ENCODE peak calls at places on chromosomes 6 and 20, in four cellular contexts. G is Peyer's patch, A is lung, J is foreskin fibroblast. P is an unnamed sample.

GRCh38 chr6:118529756-118530155 is 18.3 kb upstream of the PLN start:
- DNase-seq in A (no peak), G (no peak), J (no peak), P (no peak)

GRCh38 chr6:166173292-166173951 is 5.8 kb upstream of the TBXT start:
- DNase-seq in A (peak), J (no peak), G (no peak), P (peak)

GRCh38 chr6:166381733-166382499 is 824 bp downstream of the MPC1 start:
- DNase-seq in A (peak), G (peak), J (peak), P (peak)

GRCh38 chr20:61673152-61673551 is 392.5 kb downstream of the TAF4 start:
- DNase-seq in J (no peak), G (no peak), A (no peak), P (no peak)

GRCh38 chr6:46876126-46876525 is 45.6 kb downstream of the ADGRF5 start:
- DNase-seq in J (no peak), A (peak), G (no peak), P (no peak)

GRCh38 chr20:47929368-47930115 is 144.3 kb upstream of the SULF2 start:
- DNase-seq in A (no peak), J (peak), G (no peak), P (no peak)

GRCh38 chr6:165988757-165989456 is 178.7 kb downstream of the TBXT start:
- DNase-seq in A (no peak), J (no peak), G (no peak), P (no peak)

GRCh38 chr6:129276986-129277385 is 394.0 kb downstream of the LAMA2 start:
- DNase-seq in J (no peak), A (no peak), G (no peak), P (no peak)

GRCh38 chr20:42018979-42019378 is 400.8 kb upstream of the CHD6 start:
- DNase-seq in G (no peak), A (no peak), J (no peak), P (peak)

GRCh38 chr6:52505726-52506501 is 70.9 kb downstream of the TRAM2 start:
- DNase-seq in A (no peak), J (no peak), G (no peak), P (no peak)

GRCh38 chr6:134079406-134079921 is 27.0 kb upstream of the SLC2A12 start:
- DNase-seq in A (no peak), J (no peak), G (no peak), P (peak)

GRCh38 chr6:143368426-143368825 is 82.1 kb downstream of the ADAT2 start:
- DNase-seq in G (no peak), A (no peak), J (peak), P (peak)

GRCh38 chr6:14542670-14543366 is 425.2 kb downstream of the CD83 start:
- DNase-seq in G (peak), A (no peak), J (peak), P (peak)

GRCh38 chr6:128597956-128598355 is 77.6 kb upstream of the PTPRK start:
- DNase-seq in A (no peak), J (no peak), G (no peak), P (no peak)

GRCh38 chr6:162825597-162825996 is 97.8 kb downstream of the PACRG start:
- DNase-seq in J (no peak), G (no peak), A (no peak), P (peak)

GRCh38 chr6:6694825-6695710 is 106.5 kb downstream of the LY86 start:
- DNase-seq in G (peak), A (peak), J (no peak), P (no peak)

GRCh38 chr6:118709859-118710350 is 58.5 kb upstream of the CEP85L start:
- DNase-seq in A (peak), J (peak), G (peak), P (peak)

GRCh38 chr6:142756215-142756630 is 188.8 kb downstream of the HIVEP2 start:
- DNase-seq in A (no peak), G (no peak), J (peak), P (no peak)

GRCh38 chr20:62357681-62358080 is 9.4 kb downstream of the LAMA5 start:
- DNase-seq in J (no peak), A (no peak), G (no peak), P (no peak)

GRCh38 chr6:43375693-43376092 is 6.2 kb upstream of the ZNF318 start:
- DNase-seq in A (no peak), G (no peak), J (no peak), P (no peak)

GRCh38 chr6:145372671-145373123 is 362.6 kb downstream of the EPM2A start:
- DNase-seq in J (peak), A (no peak), G (no peak), P (peak)

GRCh38 chr6:91149914-91150674 is 563.2 kb upstream of the MAP3K7 start:
- DNase-seq in J (no peak), A (no peak), G (no peak), P (no peak)

GRCh38 chr6:108686896-108687295 is 126.2 kb downstream of the FOXO3 start:
- DNase-seq in J (no peak), A (no peak), G (no peak), P (no peak)

GRCh38 chr6:3919130-3919628 is 70.0 kb downstream of the FAM50B start:
- DNase-seq in A (peak), G (no peak), J (no peak), P (no peak)

GRCh38 chr6:93424303-93425064 is 5.1 kb upstream of the EPHA7 start:
- DNase-seq in G (no peak), A (no peak), J (no peak), P (no peak)
- TF ChIP-seq CTCF in G (peak), A (no peak), J (peak), P (peak)

GRCh38 chr6:93419304-93420162 is at the start of gene EPHA7:
- DNase-seq in A (peak), G (peak), J (peak), P (peak)

GRCh38 chr6:93420163-93420806 is 926 bp upstream of the EPHA7 start:
- DNase-seq in G (no peak), A (no peak), J (no peak), P (no peak)

GRCh38 chr6:93418113-93418447 is 1.3 kb downstream of the EPHA7 start:
- DNase-seq in J (no peak), G (no peak), A (no peak), P (no peak)

GRCh38 chr6:93417421-93417996 is 1.9 kb downstream of the EPHA7 start:
- DNase-seq in G (no peak), J (no peak), A (no peak), P (no peak)

GRCh38 chr6:93418448-93419303 is 683 bp downstream of the EPHA7 start:
- DNase-seq in G (peak), J (peak), A (peak), P (no peak)
- H3K4me3 ChIP-seq in G (peak), J (peak), A (peak), P (peak)

GRCh38 chr20:8398289-8399051 is 266.4 kb downstream of the PLCB1 start:
- DNase-seq in G (no peak), J (no peak), A (no peak), P (no peak)
- TF ChIP-seq CTCF in G (no peak), J (no peak), A (no peak), P (no peak)

DNA sequence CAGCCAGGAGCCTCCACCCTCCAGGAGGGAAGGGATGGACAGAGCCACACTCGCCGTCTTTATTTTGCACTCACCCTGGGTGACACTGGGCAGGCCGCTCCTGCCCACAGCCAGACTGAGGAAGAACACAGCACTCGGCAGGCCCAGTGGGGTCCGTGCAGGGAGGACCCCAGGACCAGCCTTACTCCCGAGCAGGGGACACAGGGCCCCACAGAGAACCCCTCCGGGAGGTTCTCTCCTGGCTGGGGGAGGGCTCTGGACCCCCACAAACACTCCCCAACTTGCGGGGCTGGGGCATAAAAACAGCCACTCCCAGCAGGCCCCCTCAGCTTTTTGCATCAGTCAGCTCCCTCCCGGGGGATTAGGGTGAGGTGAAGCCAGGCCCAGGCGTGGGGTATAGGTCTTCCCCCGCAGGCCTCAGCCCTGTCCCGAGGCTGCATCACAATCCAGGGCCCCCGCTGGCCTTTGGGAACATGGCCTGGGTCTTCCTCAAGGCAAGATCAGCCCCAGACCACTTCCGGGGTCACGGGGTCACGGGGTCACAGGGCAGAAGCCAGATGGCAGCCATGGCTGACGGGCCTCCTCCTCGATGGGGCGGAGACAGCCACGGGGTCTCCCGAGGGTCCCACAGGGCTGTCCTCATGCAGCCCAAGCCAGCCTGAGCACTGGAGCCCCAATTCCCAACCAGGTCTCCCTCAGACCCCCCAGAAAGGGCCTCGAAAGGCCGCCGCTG is 3.2 kb downstream of the TNFRSF6B start:
- DNase-seq in A (no peak), J (no peak), G (no peak), P (no peak)
- H3K4me3 ChIP-seq in A (no peak), J (no peak), G (no peak), P (no peak)

GRCh38 chr6:83985715-83986114 is 47.9 kb upstream of the MRAP2 start:
- DNase-seq in G (no peak), J (no peak), A (no peak), P (no peak)

GRCh38 chr6:83984411-83984810 is 49.2 kb upstream of the MRAP2 start:
- DNase-seq in A (no peak), G (no peak), J (no peak), P (no peak)

GRCh38 chr6:83985308-83985713 is 48.3 kb upstream of the MRAP2 start:
- DNase-seq in G (no peak), A (no peak), J (no peak), P (no peak)
- TF ChIP-seq CTCF in G (no peak), A (no peak), J (no peak), P (no peak)

DNA sequence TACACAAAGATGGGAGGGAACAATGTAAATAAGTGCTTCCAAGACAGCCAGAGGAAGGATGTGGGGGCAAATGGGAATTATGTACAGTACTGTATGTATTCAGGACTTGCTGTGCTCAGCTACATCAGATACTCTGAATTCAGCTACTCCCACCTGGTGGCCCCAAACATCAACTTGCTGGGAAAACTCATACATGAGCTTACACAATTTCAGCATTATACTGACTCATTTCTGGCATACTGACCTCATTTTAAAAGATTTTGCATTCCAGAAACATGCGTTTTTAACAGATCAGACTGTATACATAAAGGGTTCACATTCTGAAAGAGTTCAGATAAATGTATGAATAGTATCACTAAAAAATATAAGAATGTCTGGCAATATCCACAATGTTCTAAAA is 59.7 kb downstream of the GPX5 start:
- DNase-seq in J (no peak), A (no peak), G (no peak), P (no peak)
- H3K4me3 ChIP-seq in J (no peak), A (no peak), G (no peak), P (no peak)

GRCh38 chr6:37130704-37131103 is 39.2 kb upstream of the PIM1 start:
- DNase-seq in A (peak), G (peak), J (peak), P (no peak)

GRCh38 chr6:37125779-37126553 is 44.0 kb upstream of the PIM1 start:
- DNase-seq in A (no peak), J (no peak), G (no peak), P (no peak)

GRCh38 chr6:37126961-37127360 is 43.0 kb upstream of the PIM1 start:
- DNase-seq in A (no peak), J (no peak), G (no peak), P (no peak)

GRCh38 chr6:37126554-37126906 is 43.4 kb upstream of the PIM1 start:
- DNase-seq in G (no peak), A (no peak), J (no peak), P (no peak)

GRCh38 chr6:37127961-37128862 is 41.7 kb upstream of the PIM1 start:
- DNase-seq in A (no peak), G (peak), J (no peak), P (peak)
- TF ChIP-seq CTCF in A (no peak), G (no peak), J (no peak), P (no peak)

DNA sequence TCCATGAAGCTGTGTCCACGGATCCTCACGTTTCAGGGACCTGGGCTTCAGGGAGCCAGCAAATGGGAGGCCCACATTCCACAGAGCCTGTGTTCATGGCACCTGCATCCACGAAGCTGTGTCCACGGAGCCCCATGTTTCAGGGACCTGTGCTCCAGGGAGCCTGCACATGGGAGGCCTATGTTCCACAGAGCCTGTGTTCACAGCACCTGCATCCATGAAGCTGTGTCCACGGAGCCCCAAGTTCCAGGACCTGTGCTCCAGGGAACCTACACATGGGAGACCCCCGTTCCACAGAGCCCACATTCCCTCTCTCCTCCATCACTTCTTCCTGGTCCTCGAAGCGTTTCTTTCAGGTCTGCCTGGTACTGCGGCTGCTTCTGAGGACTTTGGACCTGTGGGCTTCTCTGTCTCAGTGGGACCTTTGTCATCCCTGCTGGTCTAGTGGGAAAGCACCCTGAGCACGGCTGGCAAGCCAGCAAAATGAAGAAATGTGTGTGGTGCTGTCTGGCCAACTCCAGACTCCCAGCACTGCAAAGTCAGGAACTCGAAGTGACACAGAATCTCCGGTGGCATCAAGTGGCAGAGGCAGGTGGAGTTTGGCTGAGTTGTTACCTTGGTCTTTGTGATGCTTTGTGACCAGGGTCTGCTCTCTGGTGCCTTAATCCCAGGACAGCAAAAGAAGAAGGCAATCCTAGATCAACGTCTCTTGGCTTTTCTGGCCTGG is 245.9 kb downstream of the DLL1 start:
- DNase-seq in A (no peak), G (no peak), J (no peak), P (no peak)
- H3K4me3 ChIP-seq in A (no peak), G (no peak), J (no peak), P (no peak)

P was measured in GM12865.